ENCODE peak calls at places on chromosomes 6 and 20, in seven cellular contexts. One of them, this sample, is unnamed.

GRCh38 chr20:4304601-4305000 is 289.2 kb upstream of the RNF24 start:
- DNase-seq in small intestine: no peak
- DNase-seq in cardiac fibroblast: no peak
- DNase-seq in sigmoid colon: no peak
- DNase-seq in GM23248: no peak
- DNase-seq in BE2C: no peak
- DNase-seq in lower lobe of right lung: no peak
- DNase-seq in this sample: no peak

GRCh38 chr6:44667668-44668390 is 280.3 kb downstream of the CDC5L start:
- DNase-seq in small intestine: peak; percentile 43
- DNase-seq in cardiac fibroblast: peak; percentile 36
- DNase-seq in sigmoid colon: no peak
- DNase-seq in GM23248: no peak
- DNase-seq in BE2C: peak; percentile 40
- DNase-seq in lower lobe of right lung: no peak
- DNase-seq in this sample: peak; percentile 41

GRCh38 chr20:2042400-2042799 is 48.5 kb upstream of the PDYN start:
- DNase-seq in small intestine: peak; percentile 7
- DNase-seq in cardiac fibroblast: peak; percentile 56
- DNase-seq in sigmoid colon: no peak
- DNase-seq in GM23248: peak; percentile 90
- DNase-seq in BE2C: no peak
- DNase-seq in lower lobe of right lung: no peak
- DNase-seq in this sample: no peak

GRCh38 chr20:43559147-43559477 is 285 bp downstream of the SGK2 start:
- DNase-seq in small intestine: no peak
- DNase-seq in cardiac fibroblast: no peak
- DNase-seq in sigmoid colon: no peak
- DNase-seq in GM23248: no peak
- DNase-seq in BE2C: no peak
- DNase-seq in lower lobe of right lung: no peak
- DNase-seq in this sample: no peak

GRCh38 chr6:100726741-100727140 is 154.4 kb downstream of the ASCC3 start:
- DNase-seq in small intestine: no peak
- DNase-seq in cardiac fibroblast: peak; percentile 19
- DNase-seq in sigmoid colon: no peak
- DNase-seq in GM23248: peak; percentile 8
- DNase-seq in BE2C: no peak
- DNase-seq in lower lobe of right lung: no peak
- DNase-seq in this sample: no peak

GRCh38 chr20:14925286-14925685 is 587.9 kb upstream of the FLRT3 start:
- DNase-seq in small intestine: no peak
- DNase-seq in cardiac fibroblast: no peak
- DNase-seq in sigmoid colon: no peak
- DNase-seq in GM23248: peak; percentile 46
- DNase-seq in BE2C: no peak
- DNase-seq in lower lobe of right lung: no peak
- DNase-seq in this sample: no peak

GRCh38 chr20:62371588-62372041 is 4.5 kb upstream of the LAMA5 start:
- DNase-seq in small intestine: no peak
- DNase-seq in cardiac fibroblast: no peak
- DNase-seq in sigmoid colon: no peak
- DNase-seq in GM23248: no peak
- DNase-seq in BE2C: no peak
- DNase-seq in lower lobe of right lung: no peak
- DNase-seq in this sample: no peak

GRCh38 chr6:17491416-17492142 is 98.2 kb downstream of the CAP2 start:
- DNase-seq in small intestine: peak; percentile 33
- DNase-seq in cardiac fibroblast: no peak
- DNase-seq in sigmoid colon: peak; percentile 73
- DNase-seq in GM23248: no peak
- DNase-seq in BE2C: no peak
- DNase-seq in lower lobe of right lung: no peak
- DNase-seq in this sample: no peak

GRCh38 chr6:14417377-14417776 is 299.8 kb downstream of the CD83 start:
- DNase-seq in small intestine: peak; percentile 67
- DNase-seq in cardiac fibroblast: peak; percentile 3
- DNase-seq in sigmoid colon: no peak
- DNase-seq in GM23248: no peak
- DNase-seq in BE2C: no peak
- DNase-seq in lower lobe of right lung: no peak
- DNase-seq in this sample: peak; percentile 14

GRCh38 chr20:63291811-63292210 is 1.2 kb upstream of the COL20A1 start:
- DNase-seq in small intestine: no peak
- DNase-seq in cardiac fibroblast: no peak
- DNase-seq in sigmoid colon: no peak
- DNase-seq in GM23248: no peak
- DNase-seq in BE2C: no peak
- DNase-seq in lower lobe of right lung: no peak
- DNase-seq in this sample: no peak

GRCh38 chr20:57211949-57212889 is 54.2 kb downstream of the BMP7 start:
- DNase-seq in small intestine: peak; percentile 56
- DNase-seq in cardiac fibroblast: peak; percentile 43
- DNase-seq in sigmoid colon: peak; percentile 91
- DNase-seq in GM23248: peak; percentile 98
- DNase-seq in BE2C: no peak
- DNase-seq in lower lobe of right lung: no peak
- DNase-seq in this sample: peak; percentile 43

GRCh38 chr20:50048420-50049166 is 64.4 kb downstream of the UBE2V1 start:
- DNase-seq in small intestine: no peak
- DNase-seq in cardiac fibroblast: no peak
- DNase-seq in sigmoid colon: no peak
- DNase-seq in GM23248: peak; percentile 81
- DNase-seq in BE2C: no peak
- DNase-seq in lower lobe of right lung: no peak
- DNase-seq in this sample: peak; percentile 46

GRCh38 chr20:36336838-36337478 is 30.8 kb downstream of the DLGAP4 start:
- DNase-seq in small intestine: no peak
- DNase-seq in cardiac fibroblast: no peak
- DNase-seq in sigmoid colon: no peak
- DNase-seq in GM23248: no peak
- DNase-seq in BE2C: no peak
- DNase-seq in lower lobe of right lung: no peak
- DNase-seq in this sample: no peak

GRCh38 chr6:124967444-124967843 is 5.2 kb downstream of the RNF217 start:
- DNase-seq in small intestine: no peak
- DNase-seq in cardiac fibroblast: peak; percentile 42
- DNase-seq in sigmoid colon: no peak
- DNase-seq in GM23248: peak; percentile 48
- DNase-seq in BE2C: no peak
- DNase-seq in lower lobe of right lung: no peak
- DNase-seq in this sample: no peak
- H3K4me3 ChIP-seq in small intestine: no peak overlapping the region
- H3K4me3 ChIP-seq in cardiac fibroblast: no peak overlapping the region
- H3K4me3 ChIP-seq in sigmoid colon: peak overlapping the region; percentile 8
- H3K4me3 ChIP-seq in GM23248: no peak overlapping the region
- H3K4me3 ChIP-seq in BE2C: no peak overlapping the region
- H3K4me3 ChIP-seq in lower lobe of right lung: no peak overlapping the region
- H3K4me3 ChIP-seq in this sample: no peak overlapping the region

GRCh38 chr6:87972279-87972678 is 75.4 kb upstream of the SPACA1 start:
- DNase-seq in small intestine: no peak
- DNase-seq in cardiac fibroblast: no peak
- DNase-seq in sigmoid colon: no peak
- DNase-seq in GM23248: no peak
- DNase-seq in BE2C: no peak
- DNase-seq in lower lobe of right lung: no peak
- DNase-seq in this sample: no peak

GRCh38 chr6:87971605-87972262 is 75.9 kb upstream of the SPACA1 start:
- DNase-seq in small intestine: no peak
- DNase-seq in cardiac fibroblast: peak; percentile 28
- DNase-seq in sigmoid colon: no peak
- DNase-seq in GM23248: no peak
- DNase-seq in BE2C: no peak
- DNase-seq in lower lobe of right lung: no peak
- DNase-seq in this sample: no peak

GRCh38 chr6:87965806-87966205 is 81.8 kb upstream of the SPACA1 start:
- DNase-seq in small intestine: no peak
- DNase-seq in cardiac fibroblast: no peak
- DNase-seq in sigmoid colon: no peak
- DNase-seq in GM23248: no peak
- DNase-seq in BE2C: no peak
- DNase-seq in lower lobe of right lung: no peak
- DNase-seq in this sample: no peak

DNA sequence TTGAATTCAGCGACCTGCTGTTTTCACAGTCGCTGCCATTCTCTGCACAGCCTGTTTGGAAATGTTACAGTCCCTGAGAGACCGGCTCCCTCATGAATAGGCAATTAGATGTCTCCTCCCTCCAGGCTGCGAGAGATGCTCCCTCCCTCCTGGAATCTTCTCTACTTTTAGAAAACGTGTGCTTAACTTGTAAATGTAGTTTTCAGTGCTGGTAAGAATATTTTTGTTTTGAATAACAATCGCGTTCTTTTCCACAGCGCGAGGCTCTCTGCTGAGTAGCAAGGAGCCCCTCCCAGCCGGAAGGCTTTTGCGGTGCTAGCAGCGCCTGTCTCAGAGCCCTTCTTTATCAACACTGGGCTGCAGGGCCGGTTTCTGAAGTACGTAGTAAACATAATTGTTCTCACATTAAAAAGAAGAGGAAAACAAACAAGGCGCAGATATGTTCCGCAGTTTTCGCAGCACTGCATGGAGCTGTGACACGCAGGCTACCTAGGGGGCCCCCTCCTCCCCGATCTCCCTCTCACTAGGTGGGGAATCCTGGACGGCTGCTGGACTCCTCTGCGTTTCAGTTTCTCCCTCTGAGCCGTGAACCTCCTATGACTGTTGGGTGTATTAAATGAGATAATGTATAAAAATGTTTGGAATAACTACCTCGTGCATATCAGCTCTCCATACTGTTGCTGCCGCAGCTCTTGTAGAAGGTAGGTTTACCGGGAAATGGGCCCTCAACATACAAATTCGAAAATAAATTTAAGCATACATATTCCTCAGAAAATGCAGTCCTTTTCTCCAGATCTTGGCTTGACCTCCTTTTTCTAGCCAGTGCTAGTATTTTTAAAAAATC is 79.0 kb upstream of the SPACA1 start:
- DNase-seq in small intestine: peak; percentile 12
- DNase-seq in cardiac fibroblast: peak; percentile 11
- DNase-seq in sigmoid colon: no peak
- DNase-seq in GM23248: peak; percentile 30
- DNase-seq in BE2C: no peak
- DNase-seq in lower lobe of right lung: peak; percentile 64
- DNase-seq in this sample: peak; percentile 36
- H3K4me3 ChIP-seq in small intestine: peak overlapping the region; percentile 7
- H3K4me3 ChIP-seq in cardiac fibroblast: peak overlapping the region; percentile 42
- H3K4me3 ChIP-seq in sigmoid colon: peak overlapping the region; percentile 45
- H3K4me3 ChIP-seq in GM23248: peak overlapping the region; percentile 43
- H3K4me3 ChIP-seq in BE2C: peak overlapping the region; percentile 48
- H3K4me3 ChIP-seq in lower lobe of right lung: peak overlapping the region; percentile 45
- H3K4me3 ChIP-seq in this sample: peak overlapping the region; percentile 25

GRCh38 chr6:42901538-42901957 is 14.3 kb upstream of the PTCRA start:
- DNase-seq in small intestine: peak; percentile 91
- DNase-seq in cardiac fibroblast: peak; percentile 90
- DNase-seq in sigmoid colon: peak; percentile 90
- DNase-seq in GM23248: peak; percentile 82
- DNase-seq in BE2C: peak; percentile 83
- DNase-seq in lower lobe of right lung: peak; percentile 83
- DNase-seq in this sample: peak; percentile 76

GRCh38 chr6:42904467-42904866 is 11.4 kb upstream of the PTCRA start:
- DNase-seq in small intestine: no peak
- DNase-seq in cardiac fibroblast: no peak
- DNase-seq in sigmoid colon: no peak
- DNase-seq in GM23248: no peak
- DNase-seq in BE2C: no peak
- DNase-seq in lower lobe of right lung: no peak
- DNase-seq in this sample: no peak

GRCh38 chr6:42898891-42899361 is 16.9 kb upstream of the PTCRA start:
- DNase-seq in small intestine: peak; percentile 69
- DNase-seq in cardiac fibroblast: peak; percentile 83
- DNase-seq in sigmoid colon: peak; percentile 85
- DNase-seq in GM23248: peak; percentile 65
- DNase-seq in BE2C: peak; percentile 76
- DNase-seq in lower lobe of right lung: peak; percentile 63
- DNase-seq in this sample: peak; percentile 71

GRCh38 chr6:42896178-42896719 is 16.8 kb downstream of the RPL7L1 start:
- DNase-seq in small intestine: no peak
- DNase-seq in cardiac fibroblast: no peak
- DNase-seq in sigmoid colon: no peak
- DNase-seq in GM23248: no peak
- DNase-seq in BE2C: no peak
- DNase-seq in lower lobe of right lung: no peak
- DNase-seq in this sample: no peak

DNA sequence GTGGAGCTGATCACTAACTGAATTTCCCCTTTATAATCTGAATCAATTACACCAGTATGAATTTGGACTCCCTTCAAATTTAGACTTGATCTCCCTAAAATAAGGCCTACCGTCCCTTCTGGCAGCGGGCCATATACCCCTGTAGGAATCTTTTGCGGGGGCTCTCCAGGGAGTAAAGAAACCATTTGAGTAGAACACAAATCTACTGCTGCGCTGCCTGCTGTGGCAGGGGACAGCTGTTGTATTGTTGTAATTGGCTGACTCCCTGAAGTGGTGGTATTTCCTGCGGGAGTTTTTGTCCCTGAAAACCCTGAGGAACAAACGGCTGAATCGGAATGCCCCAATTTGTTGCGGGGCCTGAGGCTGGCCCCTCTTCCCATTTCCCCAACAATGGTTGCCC is 16.0 kb upstream of the PTCRA start:
- DNase-seq in small intestine: no peak
- DNase-seq in cardiac fibroblast: peak; percentile 22
- DNase-seq in sigmoid colon: no peak
- DNase-seq in GM23248: no peak
- DNase-seq in BE2C: no peak
- DNase-seq in lower lobe of right lung: no peak
- DNase-seq in this sample: no peak
- H3K4me3 ChIP-seq in small intestine: no peak overlapping the region
- H3K4me3 ChIP-seq in cardiac fibroblast: no peak overlapping the region
- H3K4me3 ChIP-seq in sigmoid colon: no peak overlapping the region
- H3K4me3 ChIP-seq in GM23248: no peak overlapping the region
- H3K4me3 ChIP-seq in BE2C: no peak overlapping the region
- H3K4me3 ChIP-seq in lower lobe of right lung: no peak overlapping the region
- H3K4me3 ChIP-seq in this sample: no peak overlapping the region

GRCh38 chr6:150145427-150145826 is 2.6 kb downstream of the PPP1R14C start:
- DNase-seq in small intestine: no peak
- DNase-seq in cardiac fibroblast: no peak
- DNase-seq in sigmoid colon: no peak
- DNase-seq in GM23248: no peak
- DNase-seq in BE2C: no peak
- DNase-seq in lower lobe of right lung: no peak
- DNase-seq in this sample: no peak

GRCh38 chr6:150144294-150144868 is 1.5 kb downstream of the PPP1R14C start:
- DNase-seq in small intestine: no peak
- DNase-seq in cardiac fibroblast: no peak
- DNase-seq in sigmoid colon: no peak
- DNase-seq in GM23248: peak; percentile 51
- DNase-seq in BE2C: no peak
- DNase-seq in lower lobe of right lung: no peak
- DNase-seq in this sample: no peak

GRCh38 chr6:150149146-150149545 is 6.3 kb downstream of the PPP1R14C start:
- DNase-seq in small intestine: no peak
- DNase-seq in cardiac fibroblast: no peak
- DNase-seq in sigmoid colon: no peak
- DNase-seq in GM23248: no peak
- DNase-seq in BE2C: no peak
- DNase-seq in lower lobe of right lung: no peak
- DNase-seq in this sample: no peak

GRCh38 chr6:150145830-150146229 is 3.0 kb downstream of the PPP1R14C start:
- DNase-seq in small intestine: no peak
- DNase-seq in cardiac fibroblast: no peak
- DNase-seq in sigmoid colon: no peak
- DNase-seq in GM23248: no peak
- DNase-seq in BE2C: no peak
- DNase-seq in lower lobe of right lung: no peak
- DNase-seq in this sample: no peak

GRCh38 chr6:150146436-150146835 is 3.6 kb downstream of the PPP1R14C start:
- DNase-seq in small intestine: no peak
- DNase-seq in cardiac fibroblast: no peak
- DNase-seq in sigmoid colon: no peak
- DNase-seq in GM23248: no peak
- DNase-seq in BE2C: no peak
- DNase-seq in lower lobe of right lung: no peak
- DNase-seq in this sample: peak; percentile 48
- H3K4me3 ChIP-seq in small intestine: no peak overlapping the region
- H3K4me3 ChIP-seq in cardiac fibroblast: no peak overlapping the region
- H3K4me3 ChIP-seq in sigmoid colon: no peak overlapping the region
- H3K4me3 ChIP-seq in GM23248: no peak overlapping the region
- H3K4me3 ChIP-seq in BE2C: no peak overlapping the region
- H3K4me3 ChIP-seq in lower lobe of right lung: no peak overlapping the region
- H3K4me3 ChIP-seq in this sample: no peak overlapping the region